ENCODE peak calls at places on chromosomes 11 and 22, in ten cellular contexts. A is stimulated activated CD4-positive, alpha-beta T cell treated with anti-CD3 and anti-CD28 coated beads, Interleukin-12 subunit alpha, Interleukin-12 subunit beta, amount 100 ng/mL, for 4 hours; B is HEK293T; X is iPS-NIHi11; Q is activated T-cell treated with anti-CD3 and anti-CD28 coated beads, Interleukin-2, amount 50 U/mL, for 48 hours; D is GM13976; E is endodermal cell; L is NCI-H510A treated with DMSO at 0.1 percent for 48 hours; H is activated naive CD8-positive, alpha-beta T cell treated with anti-CD3 and anti-CD28 coated beads for 36 hours; M is iris pigment epithelial cell. Z is an unnamed sample.

GRCh38 chr11:45146072-45147016 is at the start of gene PRDM11:
- DNase-seq in A (peak), B (peak), X (peak), Q (peak), D (peak), E (peak), L (no peak), H (peak), M (peak), Z (peak)

GRCh38 chr22:42418811-42419243 is 13.4 kb downstream of the NFAM1 start:
- DNase-seq in A (no peak), B (no peak), X (no peak), Q (no peak), D (no peak), E (no peak), L (no peak), H (no peak), M (no peak), Z (no peak)

GRCh38 chr22:49931863-49932262 is 13.4 kb downstream of the CRELD2 start:
- DNase-seq in A (no peak), B (no peak), X (no peak), Q (no peak), D (no peak), E (no peak), L (no peak), H (no peak), M (no peak), Z (no peak)

GRCh38 chr22:19239464-19239863 is 52.1 kb downstream of the CLTCL1 start:
- DNase-seq in A (no peak), B (no peak), X (no peak), Q (no peak), D (no peak), E (no peak), L (no peak), H (no peak), M (no peak), Z (no peak)

GRCh38 chr11:95256204-95256819 is 25.3 kb upstream of the SESN3 start:
- DNase-seq in A (no peak), B (no peak), X (no peak), Q (no peak), D (no peak), E (no peak), L (no peak), H (no peak), M (peak), Z (no peak)

GRCh38 chr11:134037093-134037908 is 31.6 kb upstream of the JAM3 start:
- DNase-seq in A (peak), B (peak), X (peak), Q (peak), D (peak), E (peak), L (peak), H (peak), M (peak), Z (peak)

GRCh38 chr22:49310354-49310753 is 517.3 kb downstream of the BRD1 start:
- DNase-seq in A (no peak), B (no peak), X (no peak), Q (no peak), D (no peak), E (peak), L (no peak), H (no peak), M (no peak), Z (no peak)

GRCh38 chr11:89660234-89660633 is 49.9 kb upstream of the TRIM77 start:
- DNase-seq in A (no peak), B (no peak), X (peak), Q (no peak), D (no peak), E (no peak), L (no peak), H (no peak), M (no peak), Z (no peak)

GRCh38 chr11:44400431-44400830 is 90.5 kb upstream of the ALX4 start:
- DNase-seq in A (no peak), B (peak), X (no peak), Q (no peak), D (no peak), E (no peak), L (no peak), H (no peak), M (peak), Z (no peak)

GRCh38 chr11:94149435-94149834 is 20.8 kb downstream of the PANX1 start:
- DNase-seq in A (no peak), B (no peak), X (no peak), Q (no peak), D (no peak), E (no peak), L (no peak), H (no peak), M (peak), Z (no peak)

GRCh38 chr22:30005213-30005857 is 74.9 kb upstream of the HORMAD2 start:
- DNase-seq in A (peak), B (peak), X (peak), Q (peak), D (peak), E (peak), L (peak), H (peak), M (peak), Z (peak)

GRCh38 chr11:105719073-105719846 is 109.4 kb downstream of the GRIA4 start:
- DNase-seq in A (no peak), B (peak), X (peak), Q (no peak), D (peak), E (no peak), L (peak), H (no peak), M (peak), Z (no peak)

GRCh38 chr11:121451982-121452608 is at the start of gene SORL1:
- DNase-seq in A (peak), B (peak), X (peak), Q (peak), D (peak), E (peak), L (no peak), H (peak), M (peak), Z (peak)

GRCh38 chr22:28903719-28904118 is 20.3 kb downstream of the ZNRF3 start:
- DNase-seq in A (no peak), B (no peak), X (no peak), Q (no peak), D (no peak), E (peak), L (no peak), H (no peak), M (no peak), Z (no peak)

GRCh38 chr22:21449531-21450319 is 17.5 kb upstream of the TMEM191C start:
- DNase-seq in A (no peak), B (no peak), X (no peak), Q (peak), D (no peak), E (peak), L (no peak), H (no peak), M (no peak), Z (no peak)

GRCh38 chr22:29710922-29711593 is 8.7 kb upstream of the CABP7 start:
- DNase-seq in A (no peak), B (no peak), X (no peak), Q (no peak), D (no peak), E (no peak), L (no peak), H (no peak), M (no peak), Z (no peak)

GRCh38 chr11:7595016-7595869 is 78.1 kb downstream of the CYB5R2 start:
- DNase-seq in A (no peak), B (no peak), X (peak), Q (no peak), D (no peak), E (peak), L (peak), H (no peak), M (peak), Z (no peak)

GRCh38 chr22:38214248-38215056 is 12.7 kb downstream of the MAFF start:
- DNase-seq in A (peak), B (peak), X (peak), Q (peak), D (peak), E (peak), L (no peak), H (peak), M (peak), Z (peak)

GRCh38 chr11:16382638-16383380 is 26.5 kb upstream of the SOX6 start:
- DNase-seq in A (no peak), B (no peak), X (no peak), Q (no peak), D (no peak), E (no peak), L (no peak), H (no peak), M (peak), Z (no peak)

GRCh38 chr11:119120639-119121007 is 757 bp upstream of the HINFP start:
- DNase-seq in A (no peak), B (peak), X (no peak), Q (no peak), D (no peak), E (no peak), L (no peak), H (no peak), M (peak), Z (no peak)

GRCh38 chr11:47253660-47254059 is 4.1 kb upstream of the NR1H3 start:
- DNase-seq in A (no peak), B (no peak), X (no peak), Q (no peak), D (no peak), E (no peak), L (no peak), H (no peak), M (no peak), Z (no peak)

GRCh38 chr11:128872094-128872493 is 5.0 kb upstream of the KCNJ1 start:
- DNase-seq in A (no peak), B (no peak), X (no peak), Q (no peak), D (no peak), E (no peak), L (no peak), H (no peak), M (no peak), Z (no peak)

GRCh38 chr11:8100151-8100550 is 19.1 kb downstream of the TUB start:
- DNase-seq in A (no peak), B (no peak), X (no peak), Q (no peak), D (no peak), E (no peak), L (no peak), H (no peak), M (no peak), Z (no peak)

GRCh38 chr11:75582935-75583709 is 21.1 kb downstream of the SERPINH1 start:
- DNase-seq in A (no peak), B (peak), X (peak), Q (peak), D (peak), E (peak), L (peak), H (peak), M (peak), Z (peak)

GRCh38 chr11:30006876-30007275 is 10.0 kb downstream of the KCNA4 start:
- DNase-seq in A (no peak), B (no peak), X (no peak), Q (no peak), D (no peak), E (no peak), L (no peak), H (no peak), M (no peak), Z (no peak)

GRCh38 chr11:130858215-130858614 is 58.1 kb downstream of the SNX19 start:
- DNase-seq in A (no peak), B (peak), X (peak), Q (no peak), D (no peak), E (no peak), L (no peak), H (no peak), M (no peak), Z (no peak)

GRCh38 chr11:60951909-60952741 is at the start of gene SLC15A3:
- DNase-seq in A (peak), B (no peak), X (peak), Q (peak), D (peak), E (peak), L (no peak), H (peak), M (peak), Z (peak)

GRCh38 chr22:48899523-48900326 is 927.9 kb downstream of the BRD1 start:
- DNase-seq in A (no peak), B (no peak), X (no peak), Q (no peak), D (peak), E (no peak), L (no peak), H (no peak), M (no peak), Z (no peak)